ENCODE peak calls at places on chromosomes 11 and 22, in five cellular contexts. U, T, Q, A and V are unnamed samples.

GRCh38 chr22:46004105-46004866 is 27.3 kb upstream of the WNT7B start:
- DNase-seq in U (no peak), T (no peak), Q (no peak), A (no peak), V (no peak)

GRCh38 chr11:73271936-73272679 is at the start of gene P2RY6:
- DNase-seq in U (peak; percentile 44), Q (peak; percentile 42), A (peak; percentile 84), T (no peak), V (peak; percentile 61)

GRCh38 chr11:121626507-121626875 is 173.7 kb upstream of the SORL1-AS1 start:
- DNase-seq in Q (no peak), A (no peak), T (no peak), U (no peak), V (no peak)

GRCh38 chr22:45504703-45505341 is 2.1 kb downstream of the FBLN1 start:
- DNase-seq in T (no peak), U (no peak), A (no peak), Q (peak; percentile 48), V (no peak)

GRCh38 chr11:17968206-17968605 is 44.6 kb downstream of the SERGEF start:
- DNase-seq in U (no peak), T (no peak), A (no peak), Q (no peak), V (no peak)

GRCh38 chr22:50469377-50470305 is 5.2 kb downstream of the SBF1 start:
- DNase-seq in U (peak; percentile 84), Q (peak; percentile 52), T (peak; percentile 98), A (peak; percentile 94), V (peak; percentile 51)

GRCh38 chr11:2517386-2518064 is 72.7 kb downstream of the KCNQ1 start:
- DNase-seq in Q (peak; percentile 10), T (no peak), U (peak; percentile 20), A (no peak), V (no peak)

GRCh38 chr11:12585861-12586260 is 88.4 kb upstream of the TEAD1 start:
- DNase-seq in A (no peak), U (no peak), T (no peak), Q (no peak), V (no peak)

GRCh38 chr22:47171441-47172221 is 409.2 kb downstream of the TBC1D22A start:
- DNase-seq in U (peak; percentile 11), Q (peak; percentile 5), A (no peak), T (no peak), V (no peak)

GRCh38 chr11:131064373-131064991 is 148.2 kb upstream of the SNX19 start:
- DNase-seq in Q (peak; percentile 28), A (peak; percentile 39), T (peak; percentile 68), U (peak; percentile 87), V (peak; percentile 48)

GRCh38 chr22:17866127-17866526 is 91.9 kb upstream of the BID start:
- DNase-seq in U (no peak), T (no peak), A (no peak), Q (no peak), V (no peak)

GRCh38 chr11:60748225-60748624 is 8.4 kb upstream of the MS4A15 start:
- DNase-seq in A (no peak), U (no peak), T (no peak), Q (no peak), V (no peak)

GRCh38 chr11:57491371-57492061 is 24.0 kb downstream of the SLC43A1 start:
- DNase-seq in T (peak; percentile 59), Q (peak; percentile 49), U (peak; percentile 83), A (no peak), V (no peak)

GRCh38 chr11:103395612-103396011 is 286.4 kb downstream of the DYNC2H1 start:
- DNase-seq in A (no peak), U (no peak), T (no peak), Q (no peak), V (peak; percentile 80)

GRCh38 chr11:117875397-117876048 is 935 bp downstream of the FXYD6 start:
- DNase-seq in T (no peak), A (no peak), U (no peak), Q (no peak), V (no peak)

GRCh38 chr11:118606157-118606843 is 1.1 kb upstream of the PHLDB1 start:
- DNase-seq in A (no peak), T (no peak), U (no peak), Q (no peak), V (no peak)

GRCh38 chr22:44385781-44386180 is 73.0 kb upstream of the SHISAL1 start:
- DNase-seq in T (no peak), A (no peak), U (no peak), Q (peak; percentile 2), V (no peak)

GRCh38 chr22:37654556-37655251 is 3.8 kb upstream of the PDXP start:
- DNase-seq in Q (no peak), A (no peak), U (no peak), T (no peak), V (no peak)

GRCh38 chr22:44211256-44211945 is 30.7 kb downstream of the PARVG start:
- DNase-seq in Q (no peak), A (no peak), T (no peak), U (peak; percentile 11), V (no peak)

GRCh38 chr22:39230261-39231196 is 14.3 kb downstream of the PDGFB start:
- DNase-seq in U (peak; percentile 80), Q (no peak), T (no peak), A (no peak), V (no peak)

GRCh38 chr11:61080986-61081590 is 21.2 kb upstream of the CD5 start:
- DNase-seq in Q (no peak), T (no peak), A (no peak), U (no peak), V (no peak)

DNA sequence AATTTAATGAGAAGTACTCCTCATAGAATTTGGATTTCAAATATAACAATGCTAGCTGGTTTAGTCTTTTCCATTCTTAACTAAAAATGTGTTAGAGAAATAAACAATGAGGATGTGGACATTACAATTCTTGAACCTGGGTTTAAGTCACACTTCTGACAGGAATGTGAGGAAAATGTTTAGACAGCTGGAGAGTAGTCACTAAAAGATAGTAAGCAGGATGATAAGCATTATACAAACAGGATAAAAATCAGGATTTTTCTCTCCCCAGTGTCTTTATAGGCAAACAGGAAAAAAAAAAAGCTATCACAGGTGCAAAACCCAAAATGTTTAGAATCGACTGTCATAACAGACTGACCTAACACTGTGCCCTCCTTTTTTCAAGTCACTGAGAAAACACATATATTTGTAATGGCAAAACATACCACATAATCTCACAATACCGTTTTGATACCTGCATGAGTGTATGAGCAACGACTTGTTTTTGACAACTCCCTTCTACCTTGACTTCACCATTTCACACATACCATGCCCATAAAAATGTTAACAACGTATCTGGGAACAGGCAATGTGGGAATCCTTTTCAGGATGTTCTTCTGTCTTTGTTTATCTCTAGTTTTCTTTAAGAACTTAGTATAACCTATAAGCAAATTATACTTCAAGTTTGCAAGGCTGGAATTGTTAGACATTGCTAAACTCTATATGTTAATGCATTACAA is 242.0 kb downstream of the SBF2 start:
- DNase-seq in U (no peak), A (no peak), Q (no peak), T (no peak), V (no peak)
- H3K27ac ChIP-seq in U (no peak overlapping the region), A (no peak overlapping the region), Q (no peak overlapping the region), T (no peak overlapping the region), V (no peak overlapping the region)

GRCh38 chr11:76551400-76551799 is 106.6 kb downstream of the EMSY start:
- DNase-seq in Q (no peak), A (no peak), T (peak; percentile 9), U (no peak), V (no peak)
- TF ChIP-seq CTCF in Q (peak; percentile 25), A (peak; percentile 56), T (peak; percentile 69), U (no peak), V (peak; percentile 55)

DNA sequence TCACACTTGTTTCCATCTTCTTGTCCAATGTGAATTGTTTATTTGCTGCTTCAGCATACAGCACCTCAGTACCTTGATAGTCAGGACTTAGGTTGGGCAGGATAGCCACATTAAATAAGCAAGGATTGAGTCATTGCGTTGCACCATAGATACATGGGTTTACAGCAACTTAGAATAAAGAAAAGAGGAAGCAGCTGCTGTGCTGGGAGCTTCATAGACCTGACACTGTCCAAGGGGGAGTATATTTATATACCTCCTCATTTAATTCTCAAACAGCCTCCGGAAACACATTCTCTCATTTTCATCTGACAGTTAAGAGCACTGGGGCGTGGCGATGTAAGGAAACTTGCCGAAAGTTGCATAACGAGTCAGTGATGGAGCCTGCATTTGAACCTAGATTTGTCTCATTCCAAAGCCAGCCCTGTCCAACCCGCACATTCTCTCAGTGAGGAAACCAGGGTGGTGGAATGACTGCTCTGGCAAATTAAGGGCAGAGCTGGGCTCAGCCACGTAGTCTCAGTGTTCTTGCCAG is 42.2 kb downstream of the UBASH3B start:
- DNase-seq in A (peak; percentile 49), T (peak; percentile 98), U (no peak), Q (no peak), V (peak; percentile 90)
- H3K4me1 ChIP-seq in A (peaks cover 24% of the 10 kb centered on the region), T (peaks cover 96% of the 10 kb centered on the region), U (peaks cover 1% of the 10 kb centered on the region), Q (no peaks in the 10 kb centered on the region), V (peaks cover 8% of the 10 kb centered on the region)

GRCh38 chr11:47433991-47434786 is 8.0 kb upstream of the PSMC3 start:
- DNase-seq in Q (peak; percentile 76), A (no peak), T (no peak), U (no peak), V (no peak)
- H3K27ac ChIP-seq in Q (peak overlapping the region; percentile 41), A (no peak overlapping the region), T (no peak overlapping the region), U (no peak overlapping the region), V (no peak overlapping the region)

GRCh38 chr11:64005691-64006090 is 19.5 kb downstream of the OTUB1 start:
- DNase-seq in Q (no peak), A (no peak), U (no peak), T (no peak), V (no peak)
- TF ChIP-seq CTCF in Q (no peak), A (no peak), U (no peak), T (no peak), V (no peak)

GRCh38 chr11:43963221-43963620 is 20.8 kb downstream of the C11orf96 start:
- DNase-seq in U (no peak), T (no peak), A (no peak), Q (no peak), V (no peak)

GRCh38 chr11:43959321-43959995 is 17.0 kb downstream of the C11orf96 start:
- DNase-seq in T (no peak), Q (no peak), A (no peak), U (no peak), V (no peak)

GRCh38 chr11:43957571-43957970 is 15.1 kb downstream of the C11orf96 start:
- DNase-seq in Q (no peak), T (no peak), U (no peak), A (no peak), V (no peak)

GRCh38 chr11:43962383-43962969 is 20.0 kb downstream of the C11orf96 start:
- DNase-seq in T (no peak), A (no peak), Q (no peak), U (no peak), V (no peak)
- H3K4me1 ChIP-seq in T (no peaks in the 10 kb centered on the region), A (no peaks in the 10 kb centered on the region), Q (no peaks in the 10 kb centered on the region), U (peaks cover 4% of the 10 kb centered on the region), V (no peaks in the 10 kb centered on the region)

DNA sequence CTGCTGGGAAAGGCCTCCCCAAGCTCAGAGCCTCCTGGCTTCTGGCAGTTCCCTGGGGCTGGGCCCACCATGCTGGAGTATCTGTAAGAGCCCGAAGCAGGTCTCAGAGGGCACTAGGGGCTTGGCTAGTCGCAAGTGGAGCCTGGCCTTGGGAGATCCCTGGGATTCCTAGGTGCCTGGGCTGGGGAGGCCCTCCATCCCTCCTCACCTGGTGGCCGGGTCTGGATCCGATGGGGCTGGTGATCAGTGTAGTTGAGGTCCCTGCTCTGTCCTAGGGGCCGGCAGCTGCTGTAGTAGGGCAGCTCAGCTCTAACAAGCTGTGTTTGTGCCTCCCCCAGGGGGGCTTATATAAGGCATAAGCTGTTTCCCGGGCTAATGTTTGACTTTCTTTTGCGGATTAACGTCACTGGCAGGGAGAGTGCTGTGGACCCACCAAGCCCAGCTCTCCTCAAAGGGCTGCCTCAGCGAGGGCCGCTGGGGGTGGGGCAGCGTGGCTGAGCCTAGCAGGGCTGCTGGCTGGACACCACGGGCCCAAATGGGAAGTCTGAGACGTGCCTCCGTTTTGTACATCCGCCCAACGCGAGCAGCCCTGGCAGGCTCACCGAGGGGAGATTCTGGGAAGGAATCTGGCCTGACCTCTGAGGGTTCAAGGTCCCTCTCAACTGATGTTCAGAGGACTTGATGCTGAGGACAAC is at the start of gene SLC22A8:
- DNase-seq in Q (no peak), T (no peak), A (no peak), U (peak; percentile 58), V (no peak)
- H3K27ac ChIP-seq in Q (no peak within 1 kb of the TSS), T (no peak within 1 kb of the TSS), A (no peak within 1 kb of the TSS), U (no peak within 1 kb of the TSS), V (no peak within 1 kb of the TSS)